ENCODE peak calls at places on chromosomes 6 and 20, in nine cellular contexts. X, F, T, Z, E, W, Y, H and C are unnamed samples. For H3K4me1, the result is how much of the 10 kb centered on the place peaks cover.

GRCh38 chr20:3716195-3716834 is 3.9 kb upstream of the SIGLEC1 start:
- DNase-seq in X (no peak), F (no peak), T (no peak), Z (peak), E (no peak), W (peak), Y (peak), H (no peak), C (no peak)

GRCh38 chr6:109695468-109695867 is 4.4 kb downstream of the FIG4 start:
- DNase-seq in X (no peak), F (no peak), T (no peak), Z (no peak), E (no peak), W (no peak), Y (no peak), H (no peak), C (no peak)

GRCh38 chr6:144305985-144306384 is 20.9 kb downstream of the UTRN start:
- DNase-seq in X (no peak), F (peak), T (no peak), Z (no peak), E (no peak), W (no peak), Y (no peak), H (no peak), C (no peak)

GRCh38 chr6:96152114-96152708 is 136.4 kb downstream of the FUT9 start:
- DNase-seq in X (no peak), F (no peak), T (no peak), Z (no peak), E (no peak), W (no peak), Y (no peak), H (no peak), C (no peak)

GRCh38 chr6:166561766-166562165 is 24.7 kb downstream of the RAMACL start:
- DNase-seq in X (no peak), F (no peak), T (no peak), Z (no peak), E (no peak), W (no peak), Y (peak), H (no peak), C (no peak)

GRCh38 chr20:4493386-4493785 is 228.3 kb upstream of the PRND start:
- DNase-seq in X (no peak), F (no peak), T (no peak), Z (no peak), E (no peak), W (no peak), Y (no peak), H (no peak), C (no peak)

GRCh38 chr20:51411867-51412266 is 130.7 kb downstream of the NFATC2 start:
- DNase-seq in X (no peak), F (no peak), T (no peak), Z (no peak), E (no peak), W (no peak), Y (no peak), H (no peak), C (no peak)

GRCh38 chr20:1362484-1362883 is 30.4 kb downstream of the FKBP1A start:
- DNase-seq in X (no peak), F (no peak), T (no peak), Z (no peak), E (no peak), W (no peak), Y (no peak), H (no peak), C (no peak)

GRCh38 chr20:3203315-3204123 is 963 bp downstream of the DDRGK1 start:
- DNase-seq in X (no peak), F (no peak), T (peak), Z (peak), E (no peak), W (no peak), Y (no peak), H (no peak), C (peak)

DNA sequence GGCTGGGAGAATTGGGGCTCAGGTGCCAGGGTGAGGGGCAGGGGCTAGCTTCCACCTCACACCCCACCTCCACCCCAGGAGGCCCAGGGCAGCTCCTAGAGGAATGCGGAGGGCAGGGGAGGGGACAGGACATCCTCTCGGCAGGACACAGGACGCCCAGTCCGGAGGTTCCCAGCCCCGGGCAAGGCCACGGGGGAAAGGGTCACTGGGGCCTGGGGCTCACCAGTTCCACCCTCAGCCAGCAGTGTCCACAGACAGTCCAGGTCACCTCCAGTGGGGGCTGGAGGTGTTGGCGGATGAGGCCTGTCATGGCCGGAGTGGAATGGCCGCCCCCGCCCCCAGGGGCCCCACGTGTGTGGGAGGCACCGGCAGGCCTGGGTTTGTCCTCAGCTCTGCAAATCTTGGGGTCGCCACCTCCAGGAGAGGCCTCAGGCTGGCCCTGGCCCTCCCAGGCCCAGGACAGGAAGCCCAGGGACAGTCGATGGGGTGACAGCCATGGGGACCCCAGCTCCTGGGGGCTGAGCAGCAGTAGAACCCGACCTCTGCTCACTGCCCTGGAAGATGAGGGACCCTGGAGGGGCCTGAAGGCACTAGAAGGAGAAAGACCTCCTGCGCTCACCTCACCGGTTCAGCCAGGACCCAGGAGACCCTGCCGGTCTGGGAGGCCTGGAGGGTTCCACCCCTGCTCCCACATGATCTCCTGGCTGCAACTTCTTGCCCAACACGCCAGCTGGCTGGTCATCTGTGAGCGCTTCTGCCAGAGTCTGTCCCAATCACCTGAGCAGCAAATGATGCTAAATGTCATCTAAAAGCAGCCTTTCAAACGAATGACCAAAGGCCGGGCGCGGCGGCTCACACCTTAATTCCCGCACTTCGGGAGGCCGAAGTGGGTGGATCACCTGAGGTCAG is 13.0 kb upstream of the ABHD16B start:
- DNase-seq in X (no peak), F (no peak), T (peak), Z (no peak), E (no peak), W (no peak), Y (no peak), H (no peak), C (no peak)
- H3K4me3 ChIP-seq in X (no peak), F (no peak), T (no peak), Z (no peak), E (no peak), W (no peak), Y (no peak), H (no peak), C (no peak)

GRCh38 chr20:59008715-59009336 is 1.8 kb upstream of the CTSZ start:
- DNase-seq in X (no peak), F (no peak), T (no peak), Z (no peak), E (no peak), W (no peak), Y (no peak), H (no peak), C (peak)
- H3K4me1 ChIP-seq in X (half or more), F (under half), T (half or more), Z (under half), E (half or more), W (under half), Y (under half), H (under half), C (half or more)

GRCh38 chr20:36542516-36543186 is 1.3 kb downstream of the MYL9 start:
- DNase-seq in X (no peak), F (no peak), T (peak), Z (no peak), E (no peak), W (no peak), Y (no peak), H (no peak), C (no peak)

GRCh38 chr20:36543187-36544133 is 2.1 kb downstream of the MYL9 start:
- DNase-seq in X (no peak), F (no peak), T (peak), Z (peak), E (peak), W (no peak), Y (peak), H (no peak), C (no peak)

GRCh38 chr20:36540551-36541211 is 638 bp upstream of the MYL9 start:
- DNase-seq in X (no peak), F (no peak), T (peak), Z (no peak), E (no peak), W (no peak), Y (peak), H (no peak), C (no peak)

GRCh38 chr20:36542019-36542488 is 735 bp downstream of the MYL9 start:
- DNase-seq in X (no peak), F (no peak), T (peak), Z (no peak), E (peak), W (peak), Y (peak), H (no peak), C (no peak)

DNA sequence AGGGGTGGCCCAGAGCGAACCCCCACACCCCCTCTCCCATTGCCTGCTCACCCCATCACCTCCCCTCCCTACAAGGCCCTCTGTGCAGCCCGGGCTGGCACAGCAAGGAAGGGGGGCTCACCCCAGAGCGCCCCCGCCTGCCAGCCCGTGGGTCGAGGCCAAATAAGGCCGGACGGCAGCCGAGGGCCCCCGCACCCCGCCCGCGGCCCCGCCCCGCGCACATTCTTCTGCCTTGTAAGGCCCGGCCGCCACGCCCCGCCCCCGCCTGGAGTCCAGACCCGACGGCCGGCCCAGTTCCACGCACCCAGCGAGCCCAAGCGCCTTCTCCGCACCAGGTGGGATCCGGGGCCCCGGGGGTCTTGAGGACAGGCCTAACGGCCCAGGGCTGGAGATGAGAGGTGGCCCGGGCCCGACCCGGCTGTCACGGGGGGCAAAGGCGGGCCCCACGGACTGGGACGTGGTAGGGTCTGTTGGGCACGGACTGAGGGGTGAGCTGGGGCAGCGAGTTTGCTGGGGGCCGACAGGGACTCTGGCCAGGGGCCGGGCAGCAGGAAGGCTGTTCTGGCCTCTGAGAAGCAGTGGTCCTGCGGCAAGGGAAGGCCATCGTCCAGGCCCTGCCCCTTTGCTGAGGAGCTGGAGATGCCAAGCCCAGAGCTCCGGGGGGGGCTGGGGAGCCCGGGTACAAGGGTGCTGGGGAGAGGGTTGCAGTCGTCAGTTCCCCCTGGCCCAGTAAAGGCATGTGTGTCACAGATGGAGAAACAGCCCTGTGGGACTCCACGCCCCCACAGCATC is at the start of gene MYL9:
- DNase-seq in X (no peak), F (no peak), T (peak), Z (peak), E (peak), W (no peak), Y (peak), H (peak), C (peak)
- TF ChIP-seq POLR2A in X (peak), F (no peak), T (no peak), Z (no peak), E (no peak), W (no peak), Y (peak), H (peak), C (no peak)

GRCh38 chr20:63192721-63193120 is 23.2 kb downstream of the YTHDF1 start:
- DNase-seq in X (no peak), F (no peak), T (no peak), Z (no peak), E (no peak), W (no peak), Y (no peak), H (no peak), C (no peak)
- H3K4me3 ChIP-seq in X (no peak), F (no peak), T (no peak), Z (no peak), E (no peak), W (no peak), Y (no peak), H (no peak), C (no peak)

GRCh38 chr6:1722801-1723200 is 113.1 kb downstream of the FOXC1 start:
- DNase-seq in X (no peak), F (no peak), T (no peak), Z (no peak), E (peak), W (no peak), Y (no peak), H (no peak), C (no peak)
- H3K4me1 ChIP-seq in X (under half), F (under half), T (under half), Z (under half), E (under half), W (under half), Y (under half), H (under half), C (under half)

GRCh38 chr6:36765190-36765941 is 67.7 kb downstream of the RAB44 start:
- DNase-seq in X (no peak), F (no peak), T (no peak), Z (no peak), E (no peak), W (no peak), Y (no peak), H (no peak), C (no peak)
- TF ChIP-seq POLR2A in X (no peak), F (no peak), T (no peak), Z (no peak), E (no peak), W (no peak), Y (no peak), H (no peak), C (no peak)

GRCh38 chr20:59062057-59062456 is 19.5 kb upstream of the PRELID3B start:
- DNase-seq in X (no peak), F (no peak), T (no peak), Z (no peak), E (no peak), W (no peak), Y (no peak), H (no peak), C (no peak)

GRCh38 chr20:59068534-59068933 is 25.9 kb upstream of the PRELID3B start:
- DNase-seq in X (no peak), F (no peak), T (no peak), Z (no peak), E (no peak), W (no peak), Y (no peak), H (no peak), C (no peak)

GRCh38 chr20:59063358-59064213 is 21.0 kb upstream of the PRELID3B start:
- DNase-seq in X (no peak), F (no peak), T (no peak), Z (no peak), E (no peak), W (peak), Y (peak), H (no peak), C (no peak)

DNA sequence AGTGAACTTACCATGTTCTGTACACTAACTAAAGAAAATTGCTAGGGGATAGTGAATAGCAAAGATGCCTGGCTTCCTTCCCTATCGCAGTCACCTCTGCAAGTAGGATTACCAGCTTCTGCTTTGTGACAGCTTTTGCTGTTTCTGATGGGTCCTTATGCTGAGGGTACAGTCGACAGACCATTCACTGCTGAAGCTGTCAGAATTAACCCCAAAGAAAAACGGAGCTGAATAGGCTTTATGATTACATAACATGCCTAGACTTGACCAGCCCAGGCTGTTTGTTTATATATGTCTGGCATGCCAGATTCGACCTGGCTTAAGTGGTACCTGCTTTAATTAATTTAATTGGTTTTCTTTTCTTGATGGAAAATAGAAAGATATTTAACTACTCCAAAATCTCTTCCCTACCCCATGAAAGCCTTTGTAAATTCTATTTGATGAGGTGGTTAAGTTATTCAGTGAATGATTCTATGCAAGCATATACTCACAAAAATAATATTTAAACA is 21.7 kb upstream of the PRELID3B start:
- DNase-seq in X (no peak), F (no peak), T (no peak), Z (no peak), E (no peak), W (no peak), Y (no peak), H (no peak), C (no peak)
- H3K4me3 ChIP-seq in X (no peak), F (no peak), T (no peak), Z (no peak), E (no peak), W (peak), Y (no peak), H (no peak), C (no peak)

GRCh38 chr20:13786143-13786828 is 1.5 kb downstream of the NDUFAF5 start:
- DNase-seq in X (no peak), F (no peak), T (no peak), Z (no peak), E (no peak), W (no peak), Y (no peak), H (no peak), C (no peak)

GRCh38 chr20:13784893-13785715 is at the start of the genes ESF1 and NDUFAF5:
- DNase-seq in X (peak), F (peak), T (peak), Z (peak), E (peak), W (peak), Y (peak), H (peak), C (peak)

GRCh38 chr20:13778827-13779226 is 5.9 kb downstream of the ESF1 start:
- DNase-seq in X (no peak), F (no peak), T (no peak), Z (no peak), E (no peak), W (no peak), Y (no peak), H (no peak), C (no peak)

GRCh38 chr20:13784271-13784892 is 337 bp downstream of the ESF1 start:
- DNase-seq in X (no peak), F (no peak), T (peak), Z (no peak), E (no peak), W (no peak), Y (no peak), H (no peak), C (no peak)

GRCh38 chr20:13783528-13783927 is 1.2 kb downstream of the ESF1 start:
- DNase-seq in X (no peak), F (no peak), T (no peak), Z (no peak), E (no peak), W (no peak), Y (no peak), H (no peak), C (no peak)
- H3K4me1 ChIP-seq in X (under half), F (under half), T (half or more), Z (under half), E (half or more), W (under half), Y (under half), H (under half), C (under half)

GRCh38 chr6:43707767-43708166 is 20.2 kb upstream of the MRPS18A start:
- DNase-seq in X (no peak), F (no peak), T (no peak), Z (no peak), E (no peak), W (no peak), Y (no peak), H (no peak), C (no peak)

GRCh38 chr6:43707269-43707668 is 19.7 kb upstream of the MRPS18A start:
- DNase-seq in X (no peak), F (no peak), T (no peak), Z (no peak), E (no peak), W (no peak), Y (no peak), H (no peak), C (no peak)

GRCh38 chr6:43706788-43707187 is 19.2 kb upstream of the MRPS18A start:
- DNase-seq in X (no peak), F (no peak), T (no peak), Z (no peak), E (no peak), W (no peak), Y (no peak), H (no peak), C (no peak)

GRCh38 chr6:43703512-43704429 is 16.2 kb upstream of the MRPS18A start:
- DNase-seq in X (no peak), F (no peak), T (no peak), Z (peak), E (no peak), W (no peak), Y (no peak), H (no peak), C (peak)

GRCh38 chr6:43705996-43706395 is 18.4 kb upstream of the MRPS18A start:
- DNase-seq in X (no peak), F (no peak), T (no peak), Z (no peak), E (no peak), W (no peak), Y (no peak), H (no peak), C (no peak)
- TF ChIP-seq POLR2A in X (no peak), F (no peak), T (no peak), Z (no peak), E (no peak), W (no peak), Y (no peak), H (no peak), C (no peak)

GRCh38 chr20:59033093-59033492 is 958 bp upstream of the ATP5F1E start:
- DNase-seq in X (no peak), F (no peak), T (no peak), Z (no peak), E (no peak), W (no peak), Y (no peak), H (no peak), C (no peak)
- H3K4me3 ChIP-seq in X (peak), F (peak), T (peak), Z (no peak), E (no peak), W (peak), Y (peak), H (no peak), C (peak)